ENCODE peak calls at places on chromosomes 16 and 17, in four cellular contexts. O is H1, G is K562, Q is HepG2. P is an unnamed sample.

GRCh38 chr17:81251091-81251942 is 12.2 kb downstream of the NDUFAF8 start:
- DNase-seq in Q (no peak), G (no peak), O (no peak), P (no peak)

GRCh38 chr17:55322451-55322985 is 57.8 kb downstream of the HLF start:
- DNase-seq in G (no peak), Q (no peak), O (no peak), P (no peak)

GRCh38 chr16:66473654-66474519 is 46.8 kb downstream of the BEAN1 start:
- DNase-seq in G (no peak), O (peak; percentile 33), Q (no peak), P (no peak)

GRCh38 chr16:3198334-3199072 is 10.5 kb downstream of the OR1F1 start:
- DNase-seq in O (no peak), Q (peak; percentile 74), G (no peak), P (no peak)

GRCh38 chr16:54355251-54355650 is 68.7 kb upstream of the IRX3 start:
- DNase-seq in O (no peak), Q (no peak), G (no peak), P (no peak)

GRCh38 chr17:57557793-57558681 is 187.1 kb downstream of the CCDC182 start:
- DNase-seq in Q (no peak), O (no peak), G (no peak), P (no peak)

GRCh38 chr16:3595521-3596021 is 15.8 kb downstream of the SLX4 start:
- DNase-seq in O (no peak), G (no peak), Q (no peak), P (no peak)

GRCh38 chr17:1179112-1179634 is 608 bp downstream of the ABR start:
- DNase-seq in O (no peak), G (peak; percentile 17), Q (no peak), P (no peak)

GRCh38 chr17:65954148-65954449 is 237.8 kb downstream of the CEP112 start:
- DNase-seq in O (no peak), G (no peak), Q (no peak), P (no peak)

GRCh38 chr17:48791128-48792032 is 25.6 kb downstream of the TTLL6 start:
- DNase-seq in Q (peak; percentile 80), O (peak; percentile 85), G (peak; percentile 75), P (peak; percentile 79)

GRCh38 chr16:56911771-56912541 is 20.0 kb upstream of the HERPUD1 start:
- DNase-seq in O (no peak), Q (no peak), G (no peak), P (no peak)

DNA sequence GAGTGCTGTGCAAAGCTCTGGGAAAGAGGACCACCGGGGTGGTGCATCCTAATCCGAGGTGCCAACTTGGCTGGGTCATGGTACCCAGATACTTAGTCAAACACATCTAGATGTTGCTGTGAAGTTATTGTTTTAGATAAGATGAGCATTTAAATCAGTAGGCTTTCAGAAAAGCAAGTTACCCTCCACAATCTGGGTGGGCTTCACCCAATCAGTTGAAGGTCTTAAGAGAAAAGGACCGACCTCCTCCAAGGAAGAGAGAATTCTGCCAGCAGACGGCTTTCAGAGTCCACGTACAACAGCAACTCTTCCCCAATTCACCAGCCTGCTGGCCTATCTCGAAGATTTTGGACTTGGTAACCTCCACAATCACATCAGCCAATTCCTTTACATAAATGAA is 338.1 kb downstream of the C16orf95 start:
- DNase-seq in O (no peak), Q (no peak), G (no peak), P (no peak)
- TF ChIP-seq JUN in O (no peak), Q (no peak), G (no peak), P (no peak)

DNA sequence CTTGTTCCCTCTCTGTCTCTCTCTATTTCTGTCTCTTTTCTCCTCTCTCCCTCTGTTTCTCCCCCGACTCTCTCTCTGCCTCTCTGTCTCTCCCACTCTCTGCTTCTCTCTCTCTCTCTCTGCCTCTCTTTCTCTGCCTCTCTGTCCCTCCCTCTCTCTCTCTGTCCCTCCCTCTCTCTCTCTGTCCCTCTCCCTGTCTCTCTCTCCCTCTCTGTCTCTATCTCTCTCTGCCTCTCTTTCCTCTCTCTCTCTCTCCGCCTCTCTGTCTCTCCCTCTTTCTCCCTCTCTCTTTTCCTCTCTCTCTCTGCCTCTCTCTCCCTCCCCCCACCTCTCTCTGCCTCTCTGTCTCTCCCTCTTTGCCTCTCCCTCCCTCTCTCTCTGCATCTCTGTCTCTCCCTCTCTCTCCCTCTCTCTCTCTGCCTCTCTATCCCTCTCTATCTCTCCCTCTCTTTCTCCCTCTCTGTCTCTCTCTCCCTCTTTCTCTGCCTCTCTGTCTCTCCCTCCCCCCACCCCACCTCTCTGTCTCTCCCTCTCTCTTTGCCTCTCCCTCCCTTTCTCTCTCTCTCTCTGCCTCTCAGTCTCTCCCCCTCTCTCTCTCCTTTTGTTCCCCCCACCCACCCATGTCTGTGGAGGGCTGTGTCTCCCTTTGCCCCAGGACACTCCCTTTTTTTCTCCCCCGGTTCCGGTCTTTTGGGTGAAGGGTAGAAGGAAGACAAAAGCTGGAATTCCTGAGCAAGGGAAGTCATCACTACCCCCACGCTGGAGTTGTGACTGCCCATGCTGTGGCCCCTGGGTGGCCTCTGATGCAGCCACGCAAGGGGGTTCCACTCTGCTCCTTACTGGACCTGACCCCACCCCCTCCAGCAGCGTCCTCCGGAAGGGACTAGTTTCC is 27.1 kb upstream of the MGAT5B start:
- DNase-seq in G (no peak), Q (no peak), O (no peak), P (no peak)
- H3K9ac ChIP-seq in G (no peak overlapping the region), Q (no peak overlapping the region), O (no peak overlapping the region), P (no peak overlapping the region)

GRCh38 chr17:38606646-38607611 is 1.2 kb upstream of the SRCIN1 start:
- DNase-seq in O (no peak), Q (no peak), G (no peak), P (no peak)

GRCh38 chr17:38604479-38605229 is 1.1 kb downstream of the SRCIN1 start:
- DNase-seq in G (peak; percentile 85), Q (peak; percentile 36), O (peak; percentile 82), P (no peak)

GRCh38 chr17:38605852-38606645 is at the start of gene SRCIN1:
- DNase-seq in G (peak; percentile 90), Q (peak; percentile 57), O (peak; percentile 95), P (no peak)

GRCh38 chr17:38603786-38604478 is 1.8 kb downstream of the SRCIN1 start:
- DNase-seq in Q (no peak), G (no peak), O (no peak), P (no peak)

DNA sequence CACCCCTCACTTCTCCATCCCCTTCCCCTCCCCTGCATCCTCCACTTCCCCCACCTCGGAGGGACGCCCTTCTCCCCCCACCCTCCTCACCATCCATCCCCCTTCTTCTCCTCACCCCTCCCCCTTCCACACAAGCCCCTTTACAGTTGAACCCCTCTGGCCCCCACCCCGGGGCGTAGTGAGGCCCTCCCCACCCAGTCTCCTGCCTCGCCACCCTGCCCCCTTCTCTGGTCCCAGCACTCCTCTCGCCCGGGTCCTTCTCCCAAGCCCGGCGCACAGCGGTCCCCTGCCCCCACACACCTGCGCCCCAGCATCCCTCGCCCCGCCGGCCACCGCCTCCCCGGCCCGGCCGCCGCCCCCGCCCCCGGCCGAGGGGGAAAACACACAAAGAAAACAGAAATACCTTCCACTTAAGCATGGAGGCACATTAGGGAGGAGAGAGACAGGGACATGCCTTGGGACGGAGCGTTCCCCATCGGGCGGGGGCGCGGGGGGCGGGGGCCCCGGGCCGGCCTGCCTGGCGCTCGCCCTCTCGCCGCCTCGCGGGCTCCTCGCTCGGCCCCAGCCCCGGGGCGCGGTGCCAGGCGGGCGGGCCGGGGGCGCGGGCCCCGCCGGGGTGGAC is 411 bp downstream of the SRCIN1 start:
- DNase-seq in G (no peak), O (peak; percentile 82), Q (no peak), P (no peak)
- TF ChIP-seq JUN in G (no peak), O (no peak), Q (no peak), P (no peak)

GRCh38 chr17:80210348-80211108 is 9.6 kb downstream of the SGSH start:
- DNase-seq in Q (no peak), G (no peak), O (no peak), P (no peak)
- H3K9ac ChIP-seq in Q (no peak overlapping the region), G (no peak overlapping the region), O (no peak overlapping the region), P (no peak overlapping the region)

DNA sequence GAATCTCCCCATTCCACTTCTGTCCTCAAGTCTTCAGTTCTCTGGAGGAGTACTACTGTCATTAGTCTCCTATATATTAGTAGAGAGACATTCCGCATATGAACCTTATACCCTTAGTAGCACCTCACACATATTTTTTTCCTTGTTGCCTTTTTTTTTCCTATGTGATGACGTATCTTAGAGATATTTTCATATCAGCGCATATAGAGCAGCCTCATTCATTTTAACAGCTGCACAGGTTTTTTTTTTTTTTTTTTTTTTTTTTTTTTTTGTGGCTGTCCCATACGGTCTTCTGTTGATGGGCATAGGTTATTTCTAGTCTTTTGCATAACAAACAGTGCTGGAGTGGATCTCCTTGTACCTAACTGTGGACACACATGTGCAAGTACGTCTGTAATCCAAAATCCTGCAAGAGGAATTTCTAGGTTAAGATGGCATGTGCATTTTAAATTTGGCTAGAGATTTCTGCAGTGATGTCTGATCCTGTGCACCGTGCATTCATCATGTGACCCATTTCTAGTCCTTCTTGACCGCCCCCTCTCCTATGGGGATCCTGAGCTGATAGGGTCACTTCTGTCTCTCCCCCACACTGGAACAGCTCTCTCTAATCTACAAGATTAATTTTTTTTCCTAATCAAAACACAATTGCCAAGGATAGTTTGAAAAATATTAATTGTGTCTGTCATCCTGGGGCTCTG is 64.8 kb downstream of the PRKCB start:
- DNase-seq in O (no peak), Q (no peak), G (peak; percentile 43), P (no peak)
- TF ChIP-seq JUN in O (no peak), Q (no peak), G (no peak), P (no peak)

DNA sequence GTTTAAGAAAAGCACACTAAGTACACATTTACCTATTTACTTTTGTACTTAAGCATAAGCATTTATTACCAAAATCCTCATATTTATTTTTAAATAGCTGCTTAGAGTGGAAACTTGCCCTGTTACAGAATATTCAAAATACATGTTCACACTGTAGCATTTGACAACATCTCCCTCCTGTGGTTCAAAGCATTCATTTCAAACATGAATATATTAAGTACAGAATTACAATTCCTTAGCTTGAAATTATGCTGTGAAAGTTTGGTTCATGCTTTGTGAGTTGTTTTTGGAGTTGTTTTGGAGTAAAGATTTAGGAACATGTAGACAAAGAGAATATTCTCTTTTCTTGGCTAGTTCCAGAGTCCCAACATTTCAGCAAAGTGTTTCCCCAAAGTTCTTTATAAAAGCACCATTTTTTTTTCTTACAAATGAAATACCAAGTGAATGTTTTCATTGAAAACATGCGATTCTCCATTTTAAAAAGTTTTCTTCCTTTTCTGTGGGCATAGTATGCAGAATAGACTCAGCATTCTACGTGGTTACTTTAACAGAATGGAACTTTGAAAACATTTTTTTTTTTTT is 33.2 kb downstream of the TUBD1 start:
- DNase-seq in O (no peak), G (no peak), Q (peak; percentile 71), P (peak; percentile 76)
- H3K9ac ChIP-seq in O (no peak overlapping the region), G (no peak overlapping the region), Q (no peak overlapping the region), P (no peak overlapping the region)

GRCh38 chr17:79693419-79693818 is 37.3 kb upstream of the ENPP7 start:
- DNase-seq in O (no peak), Q (no peak), G (no peak), P (no peak)

GRCh38 chr17:79695293-79696158 is 35.2 kb upstream of the ENPP7 start:
- DNase-seq in G (no peak), O (no peak), Q (no peak), P (peak; percentile 39)

GRCh38 chr17:79696159-79696982 is 34.4 kb upstream of the ENPP7 start:
- DNase-seq in O (no peak), Q (no peak), G (no peak), P (no peak)

GRCh38 chr17:79690988-79691836 is 39.5 kb upstream of the ENPP7 start:
- DNase-seq in Q (no peak), O (no peak), G (no peak), P (no peak)

DNA sequence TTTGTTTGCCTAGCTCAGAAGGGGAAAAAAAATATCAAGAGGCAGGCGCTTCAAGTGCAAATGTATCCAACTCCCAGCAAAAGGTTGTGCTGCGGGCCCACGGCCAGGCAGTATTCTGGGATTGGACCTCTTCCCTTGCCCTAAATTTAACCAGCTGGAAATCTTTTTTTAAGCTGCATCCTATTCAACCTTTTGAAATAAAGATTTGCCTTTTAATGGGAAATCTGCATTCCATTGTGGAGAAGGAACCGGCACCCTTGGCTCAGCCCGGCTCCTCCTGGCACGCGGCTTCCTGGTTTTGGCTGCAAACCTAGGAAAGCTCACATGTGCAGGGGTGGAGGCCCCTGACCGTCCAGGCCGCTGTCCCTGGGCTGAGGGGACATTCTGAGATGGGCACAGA is 38.8 kb upstream of the ENPP7 start:
- DNase-seq in G (no peak), Q (no peak), O (no peak), P (no peak)
- TF ChIP-seq JUN in G (no peak), Q (no peak), O (no peak), P (no peak)

P was measured in endothelial cell of umbilical vein.